ENCODE peak calls at places on chromosomes 3 and 15, in nine cellular contexts. G is sigmoid colon, A is stomach, B is breast epithelium, I is HCT116, K is transverse colon, R is SK-N-SH, S is GM12878, T is GM23338. P is an unnamed sample.
A peak's percentile ranks its signal among the peaks of the same experiment; 100 is the strongest.

GRCh38 chr15:98586066-98586465 is 62.3 kb upstream of the IGF1R start:
- DNase-seq in G (no peak), A (no peak), B (no peak), I (no peak), K (no peak), R (no peak), S (no peak), T (no peak), P (no peak)

GRCh38 chr3:59609967-59610366 is 560.1 kb upstream of the CFAP20DC start:
- DNase-seq in G (peak; percentile 67), A (no peak), B (no peak), I (no peak), K (no peak), R (no peak), S (no peak), T (no peak), P (no peak)

GRCh38 chr3:56122911-56123310 is 345.4 kb downstream of the ERC2 start:
- DNase-seq in G (no peak), A (no peak), B (no peak), I (no peak), K (no peak), R (no peak), S (no peak), T (no peak), P (no peak)

GRCh38 chr3:197350446-197350845 is 52.0 kb upstream of the DLG1 start:
- DNase-seq in G (no peak), A (no peak), B (no peak), I (no peak), K (no peak), R (no peak), S (no peak), T (no peak), P (no peak)

GRCh38 chr3:30347679-30348216 is 258.7 kb upstream of the TGFBR2 start:
- DNase-seq in G (no peak), A (no peak), B (no peak), I (no peak), K (no peak), R (no peak), S (no peak), T (no peak), P (no peak)

GRCh38 chr15:78808550-78808949 is 2.7 kb downstream of the ADAMTS7 start:
- DNase-seq in G (no peak), A (no peak), B (no peak), I (peak; percentile 34), K (no peak), R (peak; percentile 60), S (no peak), T (peak; percentile 79), P (no peak)

GRCh38 chr3:197942956-197943556 is 6.9 kb upstream of the RPL35A start:
- DNase-seq in G (no peak), A (no peak), B (no peak), I (peak; percentile 61), K (no peak), R (peak; percentile 65), S (no peak), T (peak; percentile 77), P (no peak)

GRCh38 chr15:55627730-55628368 is 39.7 kb upstream of the PYGO1 start:
- DNase-seq in G (no peak), A (peak; percentile 38), B (no peak), I (peak; percentile 92), K (no peak), R (no peak), S (no peak), T (peak; percentile 40), P (peak; percentile 67)

GRCh38 chr3:14166877-14167605 is 11.4 kb downstream of the XPC start:
- DNase-seq in G (no peak), A (no peak), B (no peak), I (no peak), K (no peak), R (no peak), S (no peak), T (no peak), P (no peak)

GRCh38 chr3:14424711-14425573 is 22.5 kb downstream of the SLC6A6 start:
- DNase-seq in G (no peak), A (no peak), B (no peak), I (no peak), K (peak; percentile 45), R (no peak), S (no peak), T (peak; percentile 51), P (no peak)

GRCh38 chr3:8386221-8386620 is 115.4 kb upstream of the LMCD1 start:
- DNase-seq in G (no peak), A (no peak), B (no peak), I (no peak), K (no peak), R (no peak), S (no peak), T (no peak), P (no peak)

GRCh38 chr3:189900578-189900977 is 220.1 kb downstream of the P3H2 start:
- DNase-seq in G (no peak), A (no peak), B (no peak), I (no peak), K (peak; percentile 8), R (no peak), S (no peak), T (no peak), P (no peak)

GRCh38 chr15:42868683-42869082 is 51.9 kb downstream of the TTBK2 start:
- DNase-seq in G (no peak), A (no peak), B (no peak), I (no peak), K (no peak), R (no peak), S (no peak), T (no peak), P (no peak)

GRCh38 chr15:26910715-26911114 is 43.9 kb downstream of the GABRA5 start:
- DNase-seq in G (no peak), A (no peak), B (no peak), I (no peak), K (no peak), R (no peak), S (no peak), T (no peak), P (no peak)

GRCh38 chr15:65660927-65661326 is 39.2 kb downstream of the SLC24A1 start:
- DNase-seq in G (no peak), A (no peak), B (no peak), I (no peak), K (no peak), R (no peak), S (no peak), T (no peak), P (no peak)

GRCh38 chr3:185444329-185444728 is 54.5 kb downstream of the TMEM41A start:
- DNase-seq in G (no peak), A (no peak), B (no peak), I (no peak), K (no peak), R (no peak), S (no peak), T (no peak), P (no peak)

GRCh38 chr15:67067161-67067853 is 1.9 kb downstream of the SMAD3 start:
- DNase-seq in G (no peak), A (no peak), B (no peak), I (no peak), K (no peak), R (no peak), S (no peak), T (peak; percentile 81), P (no peak)

GRCh38 chr3:47323431-47324277 is 40.9 kb downstream of the KLHL18 start:
- DNase-seq in G (no peak), A (no peak), B (no peak), I (peak; percentile 35), K (no peak), R (no peak), S (no peak), T (no peak), P (no peak)

GRCh38 chr3:13825317-13825590 is 54.6 kb downstream of the WNT7A start:
- DNase-seq in G (no peak), A (no peak), B (no peak), I (no peak), K (no peak), R (no peak), S (no peak), T (no peak), P (no peak)

DNA sequence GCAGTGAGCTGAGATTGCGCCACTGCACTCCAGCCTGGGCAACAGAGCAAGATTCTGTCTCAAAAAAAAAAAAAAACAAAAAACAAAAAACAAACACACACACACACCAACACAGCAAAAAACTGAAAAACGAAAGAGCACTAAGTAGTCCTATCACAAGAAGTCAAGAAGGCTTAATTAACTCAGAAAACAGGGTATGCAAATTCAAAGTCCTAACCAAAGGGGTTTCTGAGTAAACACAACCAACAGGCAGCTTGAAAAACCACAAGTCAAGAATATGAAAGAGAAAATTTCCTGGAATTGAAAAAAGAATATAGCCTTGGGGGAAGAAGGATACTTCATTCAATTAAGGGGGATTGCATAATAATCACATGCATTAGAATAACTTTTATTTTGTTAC is 37.7 kb upstream of the PARP14 start:
- DNase-seq in G (no peak), A (no peak), B (no peak), I (no peak), K (no peak), R (no peak), S (peak; percentile 65), T (no peak), P (no peak)
- TF ChIP-seq POLR2AphosphoS5 in G (no peak), A (no peak), B (no peak), I (no peak), K (no peak), R (no peak), S (no peak), T (no peak), P (no peak)

DNA sequence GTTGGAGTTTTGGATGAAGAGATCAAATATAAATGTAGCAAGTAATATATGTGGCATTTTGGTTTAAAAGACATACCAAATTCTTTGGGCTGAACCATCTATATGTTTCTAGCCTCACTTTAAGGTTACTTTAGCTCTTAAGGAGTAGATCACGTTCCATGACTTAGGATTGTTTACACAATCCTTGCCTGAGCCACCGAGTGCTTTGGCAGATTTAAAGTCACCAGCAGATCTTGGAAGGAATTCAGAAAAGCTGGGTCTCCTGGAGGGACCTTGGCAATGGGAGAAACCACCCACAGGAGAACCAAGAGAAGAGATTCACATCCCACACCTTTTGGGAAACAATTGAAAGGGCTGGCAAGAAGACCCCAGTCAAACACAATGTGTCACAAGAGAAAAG is 54.5 kb downstream of the TM4SF18 start:
- DNase-seq in G (no peak), A (no peak), B (no peak), I (no peak), K (no peak), R (no peak), S (no peak), T (no peak), P (no peak)
- H3K4me3 ChIP-seq in G (no peak overlapping the region), A (no peak overlapping the region), B (no peak overlapping the region), I (no peak overlapping the region), K (no peak overlapping the region), R (no peak overlapping the region), S (no peak overlapping the region), T (no peak overlapping the region), P (no peak overlapping the region)

DNA sequence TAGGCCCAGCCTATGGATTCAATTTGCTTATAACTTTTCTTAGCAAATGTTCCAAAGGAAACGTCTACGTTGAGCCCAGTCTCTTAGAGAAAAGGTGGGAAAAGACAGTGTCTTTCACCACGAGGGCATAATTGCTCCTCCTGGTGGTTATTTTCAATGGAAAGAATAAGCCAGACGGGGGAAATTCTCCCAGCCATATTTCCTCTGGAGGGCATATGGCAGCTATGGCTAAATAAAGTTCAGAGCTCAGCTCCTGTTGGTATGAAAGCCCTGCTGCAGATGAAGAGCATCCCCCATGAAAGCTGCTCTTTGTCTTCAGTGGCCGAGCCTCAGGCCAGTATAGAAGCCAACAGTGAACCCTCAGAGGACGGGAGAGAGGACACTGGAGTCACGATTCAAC is 297.9 kb downstream of the RYR3 start:
- DNase-seq in G (no peak), A (no peak), B (no peak), I (no peak), K (no peak), R (peak; percentile 15), S (no peak), T (peak; percentile 66), P (no peak)
- TF ChIP-seq CTCF in G (no peak), A (no peak), B (no peak), I (peak; percentile 49), K (no peak), R (peak; percentile 49), S (no peak), T (peak; percentile 69), P (no peak)

GRCh38 chr3:42036483-42036823 is 54.7 kb upstream of the TRAK1 start:
- DNase-seq in G (peak; percentile 77), A (no peak), B (no peak), I (no peak), K (no peak), R (peak; percentile 44), S (no peak), T (no peak), P (no peak)
- TF ChIP-seq POLR2AphosphoS5 in G (peak; percentile 67), A (peak; percentile 91), B (peak; percentile 43), I (no peak), K (peak; percentile 79), R (peak; percentile 36), S (no peak), T (no peak), P (no peak)

P was measured in suprapubic skin.